ENCODE peak calls at places on chromosomes 7 and 10, in five cellular contexts. U is AG04450, V is right lobe of liver, Q is spleen, Y is neural progenitor cell. E is an unnamed sample.

GRCh38 chr7:73699370-73700069 is 16.1 kb downstream of the BUD23 start:
- DNase-seq in U (no peak), V (no peak), Q (no peak), Y (no peak), E (no peak)

GRCh38 chr7:130421685-130422084 is 19.1 kb downstream of the CEP41 start:
- DNase-seq in U (no peak), V (no peak), Q (no peak), Y (peak), E (no peak)

GRCh38 chr10:111344804-111345203 is 268.0 kb downstream of the ADRA2A start:
- DNase-seq in U (no peak), V (no peak), Q (no peak), Y (no peak), E (no peak)

GRCh38 chr10:27948191-27948590 is 50.7 kb downstream of the ODAD2 start:
- DNase-seq in U (no peak), V (no peak), Q (no peak), Y (no peak), E (no peak)

GRCh38 chr10:112395809-112396530 is 22.1 kb downstream of the ACSL5 start:
- DNase-seq in U (no peak), V (no peak), Q (no peak), Y (no peak), E (no peak)

GRCh38 chr7:1576521-1577253 is 6.9 kb upstream of the PSMG3 start:
- DNase-seq in U (no peak), V (no peak), Q (no peak), Y (no peak), E (no peak)

GRCh38 chr7:39700932-39701331 is 77.6 kb downstream of the RALA start:
- DNase-seq in U (no peak), V (peak), Q (no peak), Y (no peak), E (no peak)

GRCh38 chr7:12759112-12759511 is 71.7 kb downstream of the ARL4A start:
- DNase-seq in U (no peak), V (no peak), Q (no peak), Y (no peak), E (no peak)

GRCh38 chr7:64880322-64881297 is 22.5 kb upstream of the ZNF273 start:
- DNase-seq in U (no peak), V (no peak), Q (no peak), Y (no peak), E (no peak)

GRCh38 chr10:5522913-5523560 is 1.7 kb upstream of the CALML3 start:
- DNase-seq in U (no peak), V (no peak), Q (peak), Y (no peak), E (no peak)

GRCh38 chr7:19118896-19119301 is 1.5 kb upstream of the TWIST1 start:
- DNase-seq in U (no peak), V (no peak), Q (no peak), Y (peak), E (no peak)

GRCh38 chr7:24029068-24029467 is 254.9 kb upstream of the NPY start:
- DNase-seq in U (no peak), V (no peak), Q (no peak), Y (no peak), E (no peak)

GRCh38 chr7:148753224-148753623 is 54.5 kb downstream of the CUL1 start:
- DNase-seq in U (peak), V (no peak), Q (no peak), Y (no peak), E (no peak)

GRCh38 chr7:45679516-45679915 is 105.3 kb downstream of the ADCY1 start:
- DNase-seq in U (no peak), V (no peak), Q (peak), Y (no peak), E (no peak)

DNA sequence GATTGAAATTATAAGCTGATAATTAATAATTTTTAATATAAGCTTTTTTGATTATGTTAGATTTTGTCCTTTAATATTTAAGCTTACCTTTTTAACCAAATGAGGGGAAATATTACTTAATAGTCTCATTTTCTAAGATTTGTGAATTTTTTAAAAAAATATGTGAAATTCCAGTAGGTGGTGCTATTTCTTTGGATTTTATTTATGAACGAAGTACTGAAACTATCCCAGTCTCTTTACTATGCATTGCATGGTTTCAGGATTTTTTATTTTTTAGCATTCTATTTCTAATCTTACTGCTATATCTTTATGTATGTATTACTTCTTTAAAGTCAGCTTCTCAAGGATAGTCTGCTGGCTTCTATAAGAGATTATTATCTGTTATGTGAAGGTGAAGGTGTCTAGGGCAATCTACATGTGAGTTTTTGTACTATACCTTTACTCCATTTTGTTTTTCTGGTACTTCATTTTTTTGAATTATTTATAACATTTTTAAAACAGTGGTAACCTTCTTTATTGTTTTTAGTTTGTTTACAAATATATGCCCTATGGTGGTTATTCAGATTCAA is 78.3 kb downstream of the ATRNL1 start:
- DNase-seq in U (no peak), V (no peak), Q (no peak), Y (peak), E (no peak)
- TF ChIP-seq CTCF in U (peak), V (peak), Q (no peak), Y (peak), E (peak)

GRCh38 chr7:13981070-13981469 is 8.4 kb downstream of the ETV1 start:
- DNase-seq in U (peak), V (no peak), Q (no peak), Y (peak), E (peak)
- H3K27ac ChIP-seq in U (no peak), V (no peak), Q (no peak), Y (no peak), E (peak)

DNA sequence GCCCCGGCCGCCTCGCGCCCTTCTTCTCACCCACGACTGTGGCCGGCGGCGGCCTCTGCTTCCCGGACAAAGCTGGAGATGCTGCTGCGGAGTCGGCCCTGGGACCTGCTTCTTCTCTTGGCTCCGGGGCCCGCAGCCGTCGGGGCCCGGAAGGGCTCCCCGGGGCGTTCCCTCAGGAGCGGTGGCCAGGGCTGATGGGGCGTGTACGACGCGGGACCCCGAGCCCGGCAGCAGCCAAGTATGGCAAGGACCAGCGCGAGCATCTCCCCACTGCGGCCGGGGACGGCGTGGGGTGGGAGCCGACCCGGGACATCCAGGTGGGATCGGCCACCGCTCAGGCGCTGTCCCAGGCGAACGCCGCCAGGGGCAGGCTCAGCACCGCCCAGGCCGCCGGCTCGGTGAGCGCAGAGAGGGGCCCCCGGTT is 27.6 kb upstream of the BMS1 start:
- DNase-seq in U (no peak), V (no peak), Q (no peak), Y (peak), E (no peak)
- H3K4me3 ChIP-seq in U (peak), V (peak), Q (peak), Y (peak), E (peak)

GRCh38 chr10:101014230-101014884 is 14.7 kb downstream of the LZTS2 start:
- DNase-seq in U (no peak), V (peak), Q (peak), Y (peak), E (peak)
- TF ChIP-seq CTCF in U (peak), V (peak), Q (peak), Y (peak), E (peak)

GRCh38 chr7:47649901-47650300 is 68.0 kb upstream of the TNS3 start:
- DNase-seq in U (no peak), V (no peak), Q (no peak), Y (no peak), E (no peak)

GRCh38 chr7:47652591-47652990 is 70.7 kb upstream of the TNS3 start:
- DNase-seq in U (no peak), V (no peak), Q (peak), Y (no peak), E (no peak)

GRCh38 chr7:47654672-47655340 is 72.9 kb upstream of the TNS3 start:
- DNase-seq in U (peak), V (no peak), Q (peak), Y (peak), E (no peak)

GRCh38 chr7:47653550-47654351 is 71.8 kb upstream of the TNS3 start:
- DNase-seq in U (no peak), V (no peak), Q (peak), Y (no peak), E (no peak)

DNA sequence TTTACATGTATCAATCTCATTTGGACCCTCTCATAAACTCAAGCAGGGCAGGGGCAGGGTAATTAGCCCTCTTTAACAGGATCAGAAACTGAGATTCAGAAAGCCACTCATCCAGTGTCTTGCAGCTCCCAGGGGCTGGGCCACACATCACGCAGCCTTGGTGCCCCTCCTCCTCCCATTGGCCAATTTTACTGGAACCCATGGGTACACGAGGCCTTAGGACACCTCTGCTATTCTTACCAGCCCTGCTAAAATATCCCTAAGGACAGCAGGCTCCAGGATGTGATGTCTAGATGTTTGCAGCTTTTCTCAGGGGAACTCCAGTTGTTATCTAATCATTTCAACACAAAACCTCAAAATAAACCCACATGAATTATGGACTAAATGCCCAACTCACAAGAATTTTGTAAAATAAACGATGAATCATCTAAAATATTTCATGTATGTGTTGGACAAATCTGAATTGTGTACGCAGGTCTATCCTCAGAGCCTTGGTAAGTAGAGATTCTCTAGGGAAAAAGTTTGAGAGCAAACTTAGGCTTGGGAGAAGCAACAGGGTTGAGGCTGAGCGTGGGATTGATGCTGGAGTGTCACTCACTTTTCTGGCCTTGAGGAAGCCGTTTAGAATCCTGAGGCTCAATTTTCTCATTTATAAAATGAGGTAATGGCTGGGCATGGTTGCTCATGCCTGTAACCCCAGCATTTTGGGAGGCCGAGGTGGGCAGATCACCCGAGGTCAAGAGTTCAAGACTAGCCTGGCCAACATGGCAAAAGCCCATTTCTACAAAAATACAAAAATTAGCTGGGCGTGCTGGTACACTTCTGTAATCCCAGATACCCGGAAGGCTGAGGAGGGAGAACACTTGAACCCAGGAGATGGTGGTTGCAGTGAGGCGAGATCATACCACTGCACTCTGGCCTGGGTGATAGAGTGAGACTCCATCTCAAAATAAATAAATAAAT is 69.7 kb upstream of the TNS3 start:
- DNase-seq in U (peak), V (no peak), Q (no peak), Y (no peak), E (no peak)
- H3K27ac ChIP-seq in U (peak), V (no peak), Q (peak), Y (no peak), E (no peak)

GRCh38 chr10:60428387-60428737 is 38.7 kb upstream of the ANK3 start:
- DNase-seq in U (no peak), V (no peak), Q (no peak), Y (no peak), E (no peak)
- H3K4me3 ChIP-seq in U (no peak), V (no peak), Q (no peak), Y (no peak), E (no peak)